ENCODE peak calls at places on chromosomes 2 and 18, in eight cellular contexts. O, N, J, M, D, B, L and C are unnamed samples.

GRCh38 chr18:805008-805754 is 6.9 kb downstream of the YES1 start:
- DNase-seq in J (no peak), O (no peak), B (no peak), L (no peak), D (no peak), M (no peak), N (peak), C (no peak)

GRCh38 chr2:234911271-234911670 is 40.5 kb upstream of the SH3BP4 start:
- DNase-seq in N (no peak), J (peak), M (no peak), D (peak), O (no peak), B (peak), L (no peak), C (no peak)

GRCh38 chr18:77131652-77132368 is 773 bp downstream of the MBP start:
- DNase-seq in J (no peak), O (no peak), M (no peak), D (peak), N (peak), B (no peak), L (no peak), C (no peak)

GRCh38 chr2:98459776-98460175 is 15.1 kb downstream of the INPP4A start:
- DNase-seq in D (peak), M (no peak), O (no peak), B (no peak), L (no peak), N (peak), J (peak), C (no peak)

GRCh38 chr2:40488101-40488598 is 36.3 kb upstream of the SLC8A1 start:
- DNase-seq in B (peak), J (peak), N (no peak), O (no peak), L (no peak), M (no peak), D (peak), C (no peak)

GRCh38 chr2:28661589-28662001 is 90.0 kb upstream of the PPP1CB start:
- DNase-seq in O (no peak), J (peak), D (peak), N (no peak), L (no peak), B (no peak), M (no peak), C (no peak)

GRCh38 chr18:22422909-22423548 is 5.3 kb upstream of the CTAGE1 start:
- DNase-seq in D (peak), L (no peak), B (no peak), O (no peak), M (no peak), N (no peak), J (no peak), C (no peak)

GRCh38 chr2:20359131-20359530 is 8.5 kb upstream of the PUM2 start:
- DNase-seq in J (no peak), N (no peak), D (no peak), B (no peak), O (no peak), M (no peak), L (no peak), C (no peak)

GRCh38 chr2:33321236-33321731 is 155.2 kb upstream of the RASGRP3 start:
- DNase-seq in O (no peak), J (peak), D (peak), N (peak), M (no peak), B (no peak), L (no peak), C (no peak)

GRCh38 chr18:38241736-38242135 is 676.1 kb upstream of the CELF4 start:
- DNase-seq in D (no peak), B (no peak), J (peak), L (no peak), O (no peak), M (no peak), N (no peak), C (no peak)

GRCh38 chr2:210195066-210195852 is 24.1 kb upstream of the KANSL1L start:
- DNase-seq in M (no peak), O (no peak), N (peak), D (peak), J (peak), L (no peak), B (no peak), C (peak)

GRCh38 chr2:40160730-40161129 is 291.2 kb downstream of the SLC8A1 start:
- DNase-seq in B (no peak), N (no peak), J (no peak), M (no peak), D (no peak), O (no peak), L (no peak), C (no peak)

GRCh38 chr18:57775937-57776336 is 27.2 kb downstream of the ATP8B1 start:
- DNase-seq in L (no peak), N (no peak), B (no peak), D (peak), O (no peak), M (no peak), J (peak), C (no peak)

GRCh38 chr18:10559566-10560456 is 34.0 kb downstream of the NAPG start:
- DNase-seq in L (no peak), M (no peak), B (no peak), J (no peak), O (no peak), D (no peak), N (no peak), C (peak)

GRCh38 chr18:26521617-26522016 is 26.7 kb downstream of the KCTD1 start:
- DNase-seq in J (no peak), B (no peak), L (no peak), D (no peak), N (no peak), O (no peak), M (no peak), C (no peak)